ENCODE peak calls at places on chromosome 7, in ten cellular contexts. F is lung; B is stimulated activated CD8-positive, alpha-beta memory T cell treated with anti-CD3 and anti-CD28 coated beads, Interleukin-2, amount 100 ng/mL, for 48 hours; Q is transverse colon; R is ACHN; H is activated effector memory CD4-positive, alpha-beta T cell treated with Interleukin-2 at 50 U/mL for 16 hours; W is cerebellar cortex; E is mesothelial cell of epicardium; I is NCI-H2081; X is kidney. V is an unnamed sample.
A peak's percentile ranks its signal among the peaks of the same experiment; 100 is the strongest.

GRCh38 chr7:1452205-1452604 is 7.1 kb downstream of the MICALL2 start:
- DNase-seq in F (no peak), B (no peak), Q (no peak), R (no peak), H (no peak), W (no peak), E (no peak), I (no peak), X (no peak), V (no peak)

GRCh38 chr7:94251-94801 is 98.0 kb upstream of the FAM20C start:
- DNase-seq in F (no peak), B (no peak), Q (no peak), R (no peak), H (no peak), W (no peak), E (no peak), I (no peak), X (no peak), V (no peak)

GRCh38 chr7:83921798-83922607 is 272.6 kb downstream of the SEMA3A start:
- DNase-seq in F (no peak), B (no peak), Q (no peak), R (no peak), H (no peak), W (no peak), E (no peak), I (peak; percentile 15), X (no peak), V (no peak)

GRCh38 chr7:22867589-22867988 is 44.9 kb upstream of the TOMM7 start:
- DNase-seq in F (no peak), B (no peak), Q (no peak), R (no peak), H (no peak), W (no peak), E (no peak), I (no peak), X (no peak), V (no peak)

GRCh38 chr7:85154282-85154937 is 32.4 kb downstream of the SEMA3D start:
- DNase-seq in F (no peak), B (no peak), Q (no peak), R (no peak), H (no peak), W (no peak), E (no peak), I (peak; percentile 16), X (no peak), V (no peak)

GRCh38 chr7:74683799-74684198 is 26.3 kb downstream of the GTF2I start:
- DNase-seq in F (no peak), B (no peak), Q (no peak), R (no peak), H (no peak), W (no peak), E (no peak), I (no peak), X (no peak), V (no peak)

GRCh38 chr7:138285129-138285528 is 174.9 kb upstream of the TRIM24 start:
- DNase-seq in F (no peak), B (no peak), Q (no peak), R (no peak), H (no peak), W (no peak), E (no peak), I (no peak), X (no peak), V (no peak)

GRCh38 chr7:30618080-30618676 is 23.5 kb downstream of the GARS1 start:
- DNase-seq in F (no peak), B (no peak), Q (no peak), R (no peak), H (no peak), W (no peak), E (no peak), I (no peak), X (no peak), V (no peak)

GRCh38 chr7:117025891-117026290 is 72.6 kb downstream of the ST7 start:
- DNase-seq in F (no peak), B (no peak), Q (no peak), R (no peak), H (no peak), W (no peak), E (no peak), I (peak; percentile 16), X (no peak), V (no peak)

GRCh38 chr7:97871659-97872024 is 566 bp downstream of the ASNS start:
- DNase-seq in F (no peak), B (peak; percentile 14), Q (no peak), R (peak; percentile 20), H (no peak), W (peak; percentile 51), E (no peak), I (peak; percentile 73), X (no peak), V (no peak)

GRCh38 chr7:156984209-156984891 is 26.1 kb downstream of the MNX1 start:
- DNase-seq in F (no peak), B (no peak), Q (no peak), R (no peak), H (no peak), W (no peak), E (peak; percentile 26), I (no peak), X (no peak), V (peak; percentile 3)

GRCh38 chr7:31562002-31562401 is 48.1 kb downstream of the ITPRID1 start:
- DNase-seq in F (no peak), B (no peak), Q (no peak), R (no peak), H (no peak), W (no peak), E (no peak), I (no peak), X (no peak), V (no peak)

GRCh38 chr7:137146012-137146455 is 197.5 kb downstream of the PTN start:
- DNase-seq in F (no peak), B (no peak), Q (no peak), R (no peak), H (no peak), W (no peak), E (no peak), I (no peak), X (no peak), V (no peak)

GRCh38 chr7:6495597-6496262 is 48.0 kb upstream of the DAGLB start:
- DNase-seq in F (no peak), B (no peak), Q (no peak), R (no peak), H (no peak), W (no peak), E (no peak), I (no peak), X (peak; percentile 2), V (no peak)

GRCh38 chr7:28272461-28272877 is 91.9 kb upstream of the JAZF1 start:
- DNase-seq in F (no peak), B (no peak), Q (peak; percentile 25), R (peak; percentile 68), H (no peak), W (peak; percentile 63), E (peak; percentile 51), I (peak; percentile 47), X (no peak), V (no peak)

GRCh38 chr7:115516341-115516740 is 514.2 kb downstream of the TFEC start:
- DNase-seq in F (no peak), B (no peak), Q (no peak), R (no peak), H (no peak), W (no peak), E (no peak), I (no peak), X (no peak), V (no peak)

GRCh38 chr7:81549484-81550016 is 220.3 kb downstream of the HGF start:
- DNase-seq in F (no peak), B (no peak), Q (no peak), R (no peak), H (no peak), W (no peak), E (no peak), I (no peak), X (no peak), V (no peak)

GRCh38 chr7:36119005-36119711 is 33.9 kb upstream of the EEPD1 start:
- DNase-seq in F (peak; percentile 66), B (no peak), Q (peak; percentile 56), R (no peak), H (no peak), W (no peak), E (no peak), I (no peak), X (no peak), V (no peak)

GRCh38 chr7:47581442-47581820 is 480 bp downstream of the TNS3 start:
- DNase-seq in F (no peak), B (no peak), Q (peak; percentile 63), R (peak; percentile 32), H (no peak), W (no peak), E (no peak), I (no peak), X (peak; percentile 82), V (peak; percentile 41)

GRCh38 chr7:255038-255435 is 34.9 kb upstream of the FOXL3 start:
- DNase-seq in F (no peak), B (no peak), Q (no peak), R (no peak), H (no peak), W (no peak), E (no peak), I (no peak), X (peak; percentile 27), V (no peak)

GRCh38 chr7:353746-354325 is 63.9 kb downstream of the FOXL3 start:
- DNase-seq in F (no peak), B (no peak), Q (no peak), R (no peak), H (no peak), W (peak; percentile 20), E (no peak), I (no peak), X (no peak), V (no peak)

GRCh38 chr7:99380032-99380822 is 5.7 kb downstream of the ARPC1B start:
- DNase-seq in F (peak; percentile 65), B (peak; percentile 28), Q (peak; percentile 42), R (no peak), H (no peak), W (no peak), E (no peak), I (no peak), X (no peak), V (no peak)

GRCh38 chr7:127995157-127995865 is 35.9 kb downstream of the LRRC4 start:
- DNase-seq in F (no peak), B (no peak), Q (no peak), R (no peak), H (no peak), W (peak; percentile 75), E (no peak), I (no peak), X (no peak), V (no peak)

GRCh38 chr7:90530263-90530662 is 60.8 kb downstream of the PTTG1IP2 start:
- DNase-seq in F (no peak), B (no peak), Q (no peak), R (no peak), H (no peak), W (no peak), E (no peak), I (no peak), X (no peak), V (no peak)

GRCh38 chr7:97480700-97481410 is 251.0 kb upstream of the TAC1 start:
- DNase-seq in F (no peak), B (no peak), Q (no peak), R (no peak), H (no peak), W (no peak), E (no peak), I (no peak), X (no peak), V (no peak)

GRCh38 chr7:64308019-64308275 is 5.8 kb upstream of the ZNF736 start:
- DNase-seq in F (peak; percentile 27), B (no peak), Q (peak; percentile 19), R (no peak), H (peak; percentile 5), W (no peak), E (no peak), I (no peak), X (no peak), V (no peak)

GRCh38 chr7:157863906-157864810 is 527.4 kb downstream of the DNAJB6 start:
- DNase-seq in F (no peak), B (no peak), Q (no peak), R (no peak), H (no peak), W (no peak), E (no peak), I (no peak), X (no peak), V (no peak)

GRCh38 chr7:134122980-134123379 is 4.2 kb upstream of the LRGUK start:
- DNase-seq in F (no peak), B (no peak), Q (no peak), R (no peak), H (no peak), W (no peak), E (no peak), I (no peak), X (no peak), V (no peak)

V was measured in progenitor cell of endocrine pancreas.